ENCODE peak calls at places on chromosomes 12 and 14, in eight cellular contexts. C is A549, Y is neural crest cell, K is astrocyte of the spinal cord, E is GM12865, R is spleen, S is tibial artery, F is stomach. D is an unnamed sample.

GRCh38 chr14:61219256-61219655 is 61.9 kb downstream of the TMEM30B start:
- DNase-seq in S (no peak), R (no peak), F (no peak), C (no peak), K (no peak), E (no peak), Y (no peak), D (no peak)

GRCh38 chr14:94334837-94335236 is 11.7 kb upstream of the SERPINA6 start:
- DNase-seq in R (no peak), S (no peak), E (no peak), K (peak), F (no peak), C (no peak), Y (no peak), D (no peak)

GRCh38 chr12:116179384-116179783 is 98.1 kb downstream of the MED13L start:
- DNase-seq in E (no peak), K (no peak), C (no peak), R (no peak), F (no peak), S (no peak), Y (no peak), D (no peak)

GRCh38 chr12:109814600-109814999 is 18.6 kb downstream of the TRPV4 start:
- DNase-seq in C (no peak), F (no peak), S (no peak), R (no peak), E (no peak), Y (no peak), K (no peak), D (no peak)

GRCh38 chr12:92928431-92928961 is 599 bp downstream of the EEA1 start:
- DNase-seq in C (peak), K (no peak), E (peak), F (no peak), R (no peak), Y (peak), S (peak), D (no peak)

GRCh38 chr12:94141892-94142291 is 6.5 kb upstream of the PLXNC1 start:
- DNase-seq in E (no peak), Y (no peak), K (no peak), R (no peak), C (no peak), F (no peak), S (no peak), D (no peak)

GRCh38 chr12:21598651-21599050 is 6.0 kb downstream of the GYS2 start:
- DNase-seq in F (no peak), S (no peak), Y (no peak), E (no peak), K (no peak), R (no peak), C (no peak), D (no peak)

GRCh38 chr12:96425321-96425720 is 25.1 kb upstream of the CDK17 start:
- DNase-seq in Y (no peak), S (no peak), F (no peak), K (peak), E (peak), C (no peak), R (no peak), D (no peak)

GRCh38 chr12:118103601-118104382 is at the start of gene VSIG10:
- DNase-seq in K (peak), C (peak), E (peak), Y (peak), S (peak), R (peak), F (peak), D (no peak)

GRCh38 chr14:98292191-98292590 is 979.8 kb downstream of the BCL11B start:
- DNase-seq in K (no peak), R (no peak), E (no peak), Y (no peak), C (no peak), F (no peak), S (no peak), D (no peak)

GRCh38 chr12:42728770-42729531 is 139.4 kb upstream of the PRICKLE1 start:
- DNase-seq in E (no peak), R (no peak), C (no peak), F (no peak), S (no peak), K (no peak), Y (no peak), D (no peak)

GRCh38 chr12:42728287-42728686 is 138.7 kb upstream of the PRICKLE1 start:
- DNase-seq in K (no peak), F (no peak), S (no peak), C (no peak), R (no peak), Y (no peak), E (no peak), D (no peak)

GRCh38 chr12:42730286-42730685 is 140.7 kb upstream of the PRICKLE1 start:
- DNase-seq in Y (no peak), S (no peak), C (no peak), K (peak), R (no peak), E (no peak), F (no peak), D (no peak)

GRCh38 chr12:42729532-42729895 is 140.0 kb upstream of the PRICKLE1 start:
- DNase-seq in R (no peak), F (no peak), S (no peak), E (no peak), C (no peak), K (no peak), Y (no peak), D (no peak)

GRCh38 chr12:42725839-42726238 is 136.3 kb upstream of the PRICKLE1 start:
- DNase-seq in E (no peak), R (no peak), F (no peak), K (peak), S (no peak), Y (no peak), C (no peak), D (no peak)
- TF ChIP-seq CTCF in E (no peak), R (no peak), F (no peak), K (no peak), S (no peak), Y (no peak), C (no peak), D (no peak)

GRCh38 chr12:125071456-125071855 is 6.2 kb downstream of the AACS start:
- DNase-seq in Y (no peak), C (no peak), K (no peak), R (peak), S (no peak), E (no peak), F (no peak), D (no peak)

GRCh38 chr12:125068391-125068790 is 3.2 kb downstream of the AACS start:
- DNase-seq in S (no peak), K (no peak), E (no peak), R (peak), F (no peak), C (no peak), Y (no peak), D (no peak)

GRCh38 chr12:125069616-125070015 is 4.4 kb downstream of the AACS start:
- DNase-seq in E (no peak), R (peak), S (no peak), F (no peak), K (no peak), Y (no peak), C (no peak), D (no peak)

GRCh38 chr12:125070661-125071390 is 5.6 kb downstream of the AACS start:
- DNase-seq in R (peak), S (no peak), Y (no peak), E (no peak), K (no peak), F (no peak), C (no peak), D (no peak)

GRCh38 chr12:125070117-125070516 is 4.9 kb downstream of the AACS start:
- DNase-seq in R (no peak), E (no peak), C (peak), K (no peak), S (no peak), Y (no peak), F (no peak), D (no peak)
- TF ChIP-seq CTCF in R (no peak), E (no peak), C (no peak), K (peak), S (no peak), Y (no peak), F (no peak), D (no peak)

DNA sequence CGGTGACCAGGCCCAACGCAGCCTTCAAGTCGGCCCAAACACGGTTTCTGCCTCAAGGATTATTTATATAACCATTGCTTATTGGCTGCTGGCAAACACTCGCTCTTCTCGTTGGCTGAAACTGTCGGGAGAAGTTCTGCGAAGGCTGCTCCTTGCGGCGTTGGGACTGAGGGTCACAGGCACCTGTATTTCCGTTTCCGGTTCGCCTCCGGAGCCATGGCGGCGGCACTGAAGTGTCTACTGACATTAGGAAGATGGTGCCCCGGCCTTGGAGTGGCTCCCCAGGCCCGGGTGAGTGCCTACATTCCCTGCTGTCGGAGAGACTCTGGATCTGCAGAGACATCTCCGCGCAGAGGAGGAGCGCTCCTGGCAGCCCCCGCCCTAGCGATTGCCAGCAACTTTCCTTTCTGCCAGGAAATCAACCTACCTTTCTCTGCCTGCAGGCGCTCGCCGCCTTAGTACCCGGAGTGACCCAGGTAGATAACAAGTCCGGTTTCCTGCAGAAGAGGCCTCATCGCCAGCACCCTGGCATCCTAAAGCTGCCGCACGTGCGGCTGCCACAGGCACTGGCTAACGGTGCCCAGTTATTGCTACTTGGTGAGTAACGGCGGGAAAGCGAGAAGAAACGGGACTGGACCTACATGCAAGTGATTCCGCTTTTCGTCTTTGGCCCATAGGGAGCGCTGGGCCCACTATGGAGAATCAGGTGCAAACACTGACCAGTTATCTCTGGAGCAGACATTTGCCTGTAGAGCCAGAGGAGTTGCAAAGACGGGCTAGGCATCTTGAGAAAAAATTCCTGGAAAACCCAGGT is at the start of gene METTL17:
- DNase-seq in K (peak), S (peak), C (peak), R (peak), Y (peak), E (peak), F (peak), D (peak)
- TF ChIP-seq CTCF in K (peak), S (peak), C (no peak), R (no peak), Y (peak), E (peak), F (no peak), D (peak)

GRCh38 chr14:83940253-83940652 is 1589.7 kb upstream of the FLRT2 start:
- DNase-seq in R (no peak), C (no peak), E (no peak), K (no peak), S (no peak), F (no peak), Y (no peak), D (no peak)
- TF ChIP-seq CTCF in R (no peak), C (no peak), E (no peak), K (no peak), S (no peak), F (no peak), Y (no peak), D (no peak)

DNA sequence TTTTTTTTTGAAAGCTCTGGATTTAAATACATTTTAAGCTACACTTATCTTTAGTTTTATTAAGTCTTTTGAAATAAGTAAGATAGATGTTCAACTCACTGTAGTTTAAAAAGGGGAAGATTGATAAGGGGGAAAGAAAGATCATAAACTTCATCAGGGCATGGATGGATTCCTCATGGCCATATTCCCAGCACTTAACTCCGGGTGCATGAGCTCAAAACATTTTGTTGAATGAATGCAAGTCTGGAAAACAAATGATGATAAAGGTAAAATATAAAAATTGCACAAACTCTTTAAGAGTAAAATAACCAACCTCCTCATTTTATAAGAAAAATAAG is 4.3 kb upstream of the IGF1 start:
- DNase-seq in C (no peak), S (no peak), E (no peak), F (no peak), K (no peak), Y (no peak), R (no peak), D (no peak)
- TF ChIP-seq CTCF in C (no peak), S (no peak), E (no peak), F (no peak), K (no peak), Y (peak), R (no peak), D (no peak)

DNA sequence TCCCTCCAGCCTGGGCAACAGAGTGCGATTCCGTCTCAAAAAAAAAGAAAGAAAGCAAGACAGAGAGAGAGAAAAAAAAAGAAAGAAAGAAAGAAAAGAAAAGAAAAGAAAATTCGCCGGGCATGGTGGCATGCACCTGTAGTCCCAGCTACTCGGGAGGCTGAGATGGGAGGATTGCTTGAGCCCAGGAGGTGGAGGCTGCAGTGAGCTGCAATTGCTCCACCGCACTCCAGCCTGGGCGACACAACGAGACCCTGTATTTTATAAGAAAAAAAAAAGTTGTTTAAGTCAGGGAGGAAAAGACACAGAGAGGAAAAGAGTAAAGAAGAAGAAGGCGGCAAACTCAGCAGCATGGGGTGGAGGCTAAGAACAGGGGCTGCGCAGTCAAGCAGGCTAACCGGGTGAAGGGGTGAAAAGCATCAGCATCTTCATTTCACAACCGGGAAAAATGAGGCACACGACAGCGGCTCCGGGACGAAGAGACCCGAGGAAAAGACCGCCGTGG is 557 bp upstream of the FICD start:
- DNase-seq in R (no peak), K (no peak), S (no peak), F (no peak), E (no peak), C (no peak), Y (no peak), D (peak)
- TF ChIP-seq CTCF in R (no peak), K (no peak), S (no peak), F (no peak), E (no peak), C (no peak), Y (no peak), D (no peak)

DNA sequence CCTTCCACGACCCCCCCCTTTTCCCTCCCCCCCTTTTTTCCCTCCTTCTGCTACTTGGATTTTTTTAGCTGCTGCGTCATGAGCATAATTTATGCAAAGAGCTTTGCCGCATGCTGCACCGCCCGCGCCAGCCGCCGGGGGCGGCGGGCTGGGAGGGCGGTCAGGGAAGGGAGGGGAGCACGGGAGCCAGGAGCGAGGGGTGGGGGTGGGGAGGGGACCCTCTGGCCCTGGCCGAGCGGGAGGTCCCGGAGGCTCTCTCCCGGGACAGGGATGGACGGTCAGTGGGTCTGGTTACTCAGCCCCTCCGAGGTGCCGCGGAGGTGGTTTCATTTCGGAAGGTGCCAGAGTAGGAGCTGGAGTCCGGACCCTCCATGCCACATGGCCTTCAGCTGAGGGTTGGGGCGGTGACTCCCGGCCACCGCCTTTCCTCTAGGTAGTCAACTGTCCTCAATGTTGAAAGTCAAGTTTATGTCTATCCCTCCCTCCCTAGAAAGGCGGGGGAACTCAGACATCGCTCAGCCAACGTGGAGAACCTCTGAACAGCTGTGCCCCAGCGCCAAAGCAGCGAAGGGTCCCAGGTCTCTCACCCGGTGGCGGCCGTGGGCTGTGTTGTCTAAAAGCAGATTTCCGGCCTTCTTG is at the start of gene POU6F1:
- DNase-seq in Y (peak), E (peak), S (peak), F (peak), C (peak), R (peak), K (peak), D (peak)
- TF ChIP-seq CTCF in Y (peak), E (peak), S (peak), F (peak), C (no peak), R (peak), K (peak), D (peak)

DNA sequence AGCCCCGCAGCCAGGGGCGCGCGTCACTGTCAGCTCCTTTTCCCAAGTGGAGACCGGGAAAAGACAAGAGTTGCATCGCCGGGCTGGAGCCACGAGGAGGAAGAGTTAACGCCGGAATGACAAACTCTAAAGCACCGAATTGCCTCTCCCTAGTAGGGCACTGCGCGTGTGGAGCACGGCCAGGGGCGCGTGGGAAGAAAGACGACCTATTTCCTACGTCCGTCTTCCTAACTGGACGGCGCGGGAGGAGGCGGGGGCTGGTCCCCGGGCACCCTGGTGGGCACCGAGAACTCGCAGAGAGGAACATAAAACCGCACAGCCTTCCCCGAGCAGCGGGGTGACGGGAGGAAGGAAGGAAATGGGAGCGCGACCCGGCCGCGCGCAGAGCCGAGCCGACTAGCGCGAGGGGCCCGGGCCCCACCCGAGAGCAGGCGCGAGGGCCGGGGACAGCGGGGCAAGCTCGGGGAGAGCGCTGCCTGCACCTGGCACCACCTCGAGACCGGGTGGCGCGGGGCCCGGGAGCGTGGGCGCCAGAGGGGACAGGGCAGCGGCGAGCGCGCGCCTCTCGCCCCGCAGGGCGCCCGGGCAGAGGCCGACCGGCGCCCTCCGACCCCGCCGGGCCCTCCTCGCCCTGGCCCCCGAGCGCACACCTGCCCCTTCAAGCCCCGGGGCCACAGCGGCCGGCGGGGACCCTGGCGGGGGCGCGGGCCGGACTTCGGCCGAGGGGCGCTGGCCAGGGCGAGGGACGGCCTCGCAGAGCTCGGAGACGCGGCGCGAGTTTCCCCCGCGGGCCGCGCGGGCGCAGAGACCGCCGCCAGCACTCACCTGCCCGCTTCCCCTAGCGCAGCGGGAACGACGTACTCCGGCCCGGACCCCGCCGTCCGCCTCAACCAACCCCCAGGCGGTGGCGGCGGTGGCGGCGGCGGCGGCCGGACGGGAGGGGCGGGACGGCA is 480 bp downstream of the SETD3 start:
- DNase-seq in F (peak), K (peak), S (peak), E (peak), R (peak), C (peak), Y (peak), D (no peak)
- TF ChIP-seq CTCF in F (peak), K (no peak), S (no peak), E (no peak), R (no peak), C (no peak), Y (peak), D (no peak)

GRCh38 chr12:4763549-4763948 is 43.3 kb downstream of the GALNT8 start:
- DNase-seq in Y (peak), F (no peak), C (peak), E (no peak), R (no peak), S (no peak), K (no peak), D (no peak)
- TF ChIP-seq CTCF in Y (peak), F (no peak), C (peak), E (no peak), R (no peak), S (no peak), K (no peak), D (no peak)

GRCh38 chr12:120346031-120346430 is 18.5 kb upstream of the PLA2G1B start:
- DNase-seq in F (no peak), R (no peak), E (no peak), Y (no peak), K (no peak), C (no peak), S (no peak), D (no peak)

GRCh38 chr12:120343692-120344091 is 16.1 kb upstream of the PLA2G1B start:
- DNase-seq in K (no peak), F (no peak), E (no peak), R (no peak), Y (no peak), S (no peak), C (no peak), D (no peak)

GRCh38 chr12:120347766-120348165 is 20.2 kb upstream of the PLA2G1B start:
- DNase-seq in Y (no peak), C (no peak), E (no peak), F (no peak), S (no peak), K (no peak), R (no peak), D (no peak)

GRCh38 chr12:120342567-120343537 is 15.3 kb upstream of the PLA2G1B start:
- DNase-seq in C (no peak), E (no peak), R (no peak), Y (no peak), K (no peak), F (no peak), S (no peak), D (no peak)

GRCh38 chr12:120346681-120347080 is 19.1 kb upstream of the PLA2G1B start:
- DNase-seq in S (no peak), R (no peak), Y (no peak), E (no peak), C (peak), F (no peak), K (no peak), D (no peak)
- TF ChIP-seq CTCF in S (no peak), R (no peak), Y (peak), E (no peak), C (no peak), F (no peak), K (no peak), D (no peak)

D was measured in MM.1S.